ENCODE peak calls at places on chromosomes 11 and 22, in seven cellular contexts. B, P, G, E, S, H and D are unnamed samples.

GRCh38 chr11:58927393-58928081 is 11.8 kb upstream of the GLYATL1 start:
- DNase-seq in B (no peak), P (no peak), G (no peak), E (no peak), S (peak), H (no peak), D (no peak)

GRCh38 chr11:100753144-100753543 is 66.1 kb downstream of the ARHGAP42 start:
- DNase-seq in B (no peak), P (no peak), G (no peak), E (no peak), S (no peak), H (no peak), D (no peak)

GRCh38 chr11:90204832-90205646 is 17.8 kb downstream of the CHORDC1 start:
- DNase-seq in B (no peak), P (no peak), G (no peak), E (no peak), S (peak), H (peak), D (no peak)

GRCh38 chr22:30286813-30287625 is 2.3 kb downstream of the CASTOR1 start:
- DNase-seq in B (no peak), P (peak), G (peak), E (peak), S (peak), H (peak), D (no peak)

GRCh38 chr11:121936781-121937447 is 179.1 kb downstream of the BLID start:
- DNase-seq in B (no peak), P (no peak), G (no peak), E (no peak), S (no peak), H (no peak), D (no peak)

GRCh38 chr11:28146123-28146751 is 38.0 kb downstream of the METTL15 start:
- DNase-seq in B (no peak), P (no peak), G (no peak), E (no peak), S (no peak), H (no peak), D (no peak)

GRCh38 chr11:69888671-69889076 is 69.5 kb upstream of the FGF3 start:
- DNase-seq in B (peak), P (peak), G (peak), E (peak), S (peak), H (peak), D (peak)

GRCh38 chr22:35811670-35812069 is 94.0 kb downstream of the APOL5 start:
- DNase-seq in B (no peak), P (no peak), G (no peak), E (no peak), S (no peak), H (no peak), D (no peak)

GRCh38 chr11:57762235-57762866 is 749 bp downstream of the CTNND1 start:
- DNase-seq in B (peak), P (no peak), G (no peak), E (no peak), S (no peak), H (no peak), D (no peak)

GRCh38 chr11:85809881-85810280 is 1.1 kb downstream of the SYTL2 start:
- DNase-seq in B (no peak), P (no peak), G (peak), E (no peak), S (no peak), H (no peak), D (no peak)

GRCh38 chr11:35234836-35235235 is 95.9 kb downstream of the CD44 start:
- DNase-seq in B (no peak), P (no peak), G (no peak), E (no peak), S (no peak), H (no peak), D (no peak)

GRCh38 chr22:36384766-36385400 is 2.9 kb downstream of the MYH9 start:
- DNase-seq in B (no peak), P (no peak), G (peak), E (no peak), S (no peak), H (no peak), D (no peak)

GRCh38 chr11:8032122-8032521 is 45.0 kb downstream of the EIF3F start:
- DNase-seq in B (no peak), P (no peak), G (no peak), E (no peak), S (no peak), H (no peak), D (peak)

GRCh38 chr11:99766816-99767215 is 746.1 kb downstream of the CNTN5 start:
- DNase-seq in B (no peak), P (no peak), G (no peak), E (no peak), S (no peak), H (no peak), D (no peak)

GRCh38 chr11:76752321-76753175 is 30.6 kb upstream of the TSKU start:
- DNase-seq in B (no peak), P (no peak), G (no peak), E (peak), S (no peak), H (no peak), D (peak)

GRCh38 chr22:26304730-26305129 is 124.3 kb upstream of the ASPHD2 start:
- DNase-seq in B (no peak), P (no peak), G (no peak), E (no peak), S (no peak), H (no peak), D (no peak)

GRCh38 chr11:123859731-123860130 is 25.7 kb downstream of the TMEM225 start:
- DNase-seq in B (no peak), P (no peak), G (no peak), E (no peak), S (no peak), H (no peak), D (no peak)

GRCh38 chr22:29310065-29310862 is 3.8 kb downstream of the GAS2L1 start:
- DNase-seq in B (no peak), P (peak), G (no peak), E (no peak), S (no peak), H (peak), D (no peak)